ENCODE peak calls at places on chromosomes 4 and X, in seven cellular contexts. One of them, this sample, is unnamed.

GRCh38 chrX:153910446-153910845 is 6.0 kb downstream of the AVPR2 start:
- DNase-seq in CD4-positive, alpha-beta memory T cell: no peak
- DNase-seq in head of caudate nucleus: no peak
- DNase-seq in endothelial cell of umbilical vein: no peak
- DNase-seq in fibroblast of pulmonary artery: no peak
- DNase-seq in AG09309: no peak
- DNase-seq in naive thymus-derived CD4-positive, alpha-beta T cell: no peak
- DNase-seq in this sample: no peak

GRCh38 chr4:76459291-76459723 is 24.3 kb downstream of the SHROOM3 start:
- DNase-seq in endothelial cell of umbilical vein: peak
- DNase-seq in naive thymus-derived CD4-positive, alpha-beta T cell: no peak
- DNase-seq in fibroblast of pulmonary artery: peak
- DNase-seq in CD4-positive, alpha-beta memory T cell: no peak
- DNase-seq in head of caudate nucleus: no peak
- DNase-seq in AG09309: peak
- DNase-seq in this sample: no peak

GRCh38 chr4:144831971-144832370 is 186.0 kb downstream of the HHIP start:
- DNase-seq in AG09309: no peak
- DNase-seq in fibroblast of pulmonary artery: peak
- DNase-seq in CD4-positive, alpha-beta memory T cell: no peak
- DNase-seq in head of caudate nucleus: no peak
- DNase-seq in naive thymus-derived CD4-positive, alpha-beta T cell: no peak
- DNase-seq in endothelial cell of umbilical vein: peak
- DNase-seq in this sample: no peak

GRCh38 chr4:2257361-2258001 is 4.4 kb downstream of the MXD4 start:
- DNase-seq in head of caudate nucleus: peak
- DNase-seq in fibroblast of pulmonary artery: no peak
- DNase-seq in naive thymus-derived CD4-positive, alpha-beta T cell: no peak
- DNase-seq in CD4-positive, alpha-beta memory T cell: no peak
- DNase-seq in AG09309: no peak
- DNase-seq in endothelial cell of umbilical vein: no peak
- DNase-seq in this sample: no peak

GRCh38 chrX:139930923-139931645 is 1.8 kb downstream of the ATP11C start:
- DNase-seq in fibroblast of pulmonary artery: peak
- DNase-seq in naive thymus-derived CD4-positive, alpha-beta T cell: peak
- DNase-seq in CD4-positive, alpha-beta memory T cell: peak
- DNase-seq in AG09309: no peak
- DNase-seq in endothelial cell of umbilical vein: peak
- DNase-seq in head of caudate nucleus: no peak
- DNase-seq in this sample: peak

GRCh38 chr4:70927502-70928139 is 25.5 kb downstream of the MOB1B start:
- DNase-seq in endothelial cell of umbilical vein: no peak
- DNase-seq in head of caudate nucleus: no peak
- DNase-seq in fibroblast of pulmonary artery: no peak
- DNase-seq in naive thymus-derived CD4-positive, alpha-beta T cell: peak
- DNase-seq in AG09309: no peak
- DNase-seq in CD4-positive, alpha-beta memory T cell: peak
- DNase-seq in this sample: no peak

GRCh38 chrX:46665232-46666162 is 91.9 kb downstream of the CHST7 start:
- DNase-seq in fibroblast of pulmonary artery: no peak
- DNase-seq in naive thymus-derived CD4-positive, alpha-beta T cell: no peak
- DNase-seq in CD4-positive, alpha-beta memory T cell: no peak
- DNase-seq in AG09309: no peak
- DNase-seq in head of caudate nucleus: no peak
- DNase-seq in endothelial cell of umbilical vein: peak
- DNase-seq in this sample: peak

GRCh38 chr4:54754394-54754793 is 96.6 kb downstream of the KIT start:
- DNase-seq in naive thymus-derived CD4-positive, alpha-beta T cell: no peak
- DNase-seq in fibroblast of pulmonary artery: no peak
- DNase-seq in CD4-positive, alpha-beta memory T cell: no peak
- DNase-seq in endothelial cell of umbilical vein: no peak
- DNase-seq in AG09309: no peak
- DNase-seq in head of caudate nucleus: no peak
- DNase-seq in this sample: no peak

GRCh38 chr4:41882622-41883347 is 52.4 kb upstream of the TMEM33 start:
- DNase-seq in head of caudate nucleus: peak
- DNase-seq in CD4-positive, alpha-beta memory T cell: peak
- DNase-seq in fibroblast of pulmonary artery: peak
- DNase-seq in AG09309: no peak
- DNase-seq in naive thymus-derived CD4-positive, alpha-beta T cell: peak
- DNase-seq in endothelial cell of umbilical vein: peak
- DNase-seq in this sample: peak

GRCh38 chr4:3491681-3492405 is 28.7 kb downstream of the DOK7 start:
- DNase-seq in CD4-positive, alpha-beta memory T cell: no peak
- DNase-seq in fibroblast of pulmonary artery: peak
- DNase-seq in naive thymus-derived CD4-positive, alpha-beta T cell: no peak
- DNase-seq in endothelial cell of umbilical vein: no peak
- DNase-seq in head of caudate nucleus: no peak
- DNase-seq in AG09309: peak
- DNase-seq in this sample: peak

GRCh38 chrX:41200785-41201184 is 115.5 kb downstream of the USP9X start:
- DNase-seq in head of caudate nucleus: no peak
- DNase-seq in fibroblast of pulmonary artery: no peak
- DNase-seq in naive thymus-derived CD4-positive, alpha-beta T cell: no peak
- DNase-seq in endothelial cell of umbilical vein: no peak
- DNase-seq in CD4-positive, alpha-beta memory T cell: no peak
- DNase-seq in AG09309: no peak
- DNase-seq in this sample: no peak

GRCh38 chr4:88592600-88593448 is 544 bp downstream of the HERC3 start:
- DNase-seq in CD4-positive, alpha-beta memory T cell: peak
- DNase-seq in naive thymus-derived CD4-positive, alpha-beta T cell: peak
- DNase-seq in fibroblast of pulmonary artery: peak
- DNase-seq in endothelial cell of umbilical vein: peak
- DNase-seq in head of caudate nucleus: peak
- DNase-seq in AG09309: no peak
- DNase-seq in this sample: peak

GRCh38 chrX:10744011-10744410 is 123.6 kb upstream of the MID1 start:
- DNase-seq in naive thymus-derived CD4-positive, alpha-beta T cell: no peak
- DNase-seq in fibroblast of pulmonary artery: no peak
- DNase-seq in AG09309: no peak
- DNase-seq in CD4-positive, alpha-beta memory T cell: no peak
- DNase-seq in head of caudate nucleus: no peak
- DNase-seq in endothelial cell of umbilical vein: no peak
- DNase-seq in this sample: no peak

GRCh38 chr4:73653695-73654106 is 33.5 kb upstream of the RASSF6 start:
- DNase-seq in head of caudate nucleus: peak
- DNase-seq in naive thymus-derived CD4-positive, alpha-beta T cell: peak
- DNase-seq in AG09309: no peak
- DNase-seq in endothelial cell of umbilical vein: peak
- DNase-seq in fibroblast of pulmonary artery: peak
- DNase-seq in CD4-positive, alpha-beta memory T cell: peak
- DNase-seq in this sample: peak

GRCh38 chrX:155094468-155095061 is 23.3 kb downstream of the BRCC3 start:
- DNase-seq in endothelial cell of umbilical vein: peak
- DNase-seq in head of caudate nucleus: no peak
- DNase-seq in AG09309: no peak
- DNase-seq in naive thymus-derived CD4-positive, alpha-beta T cell: peak
- DNase-seq in fibroblast of pulmonary artery: peak
- DNase-seq in CD4-positive, alpha-beta memory T cell: peak
- DNase-seq in this sample: peak

GRCh38 chr4:8582436-8582835 is 2.2 kb downstream of the GPR78 start:
- DNase-seq in endothelial cell of umbilical vein: no peak
- DNase-seq in CD4-positive, alpha-beta memory T cell: no peak
- DNase-seq in naive thymus-derived CD4-positive, alpha-beta T cell: no peak
- DNase-seq in fibroblast of pulmonary artery: no peak
- DNase-seq in head of caudate nucleus: no peak
- DNase-seq in AG09309: no peak
- DNase-seq in this sample: no peak

GRCh38 chr4:52843351-52843750 is 18.8 kb upstream of the RASL11B start:
- DNase-seq in endothelial cell of umbilical vein: no peak
- DNase-seq in CD4-positive, alpha-beta memory T cell: no peak
- DNase-seq in AG09309: no peak
- DNase-seq in head of caudate nucleus: no peak
- DNase-seq in naive thymus-derived CD4-positive, alpha-beta T cell: no peak
- DNase-seq in fibroblast of pulmonary artery: no peak
- DNase-seq in this sample: no peak

GRCh38 chr4:107500551-107500950 is 219.5 kb downstream of the PAPSS1 start:
- DNase-seq in naive thymus-derived CD4-positive, alpha-beta T cell: no peak
- DNase-seq in head of caudate nucleus: no peak
- DNase-seq in CD4-positive, alpha-beta memory T cell: no peak
- DNase-seq in fibroblast of pulmonary artery: no peak
- DNase-seq in AG09309: no peak
- DNase-seq in endothelial cell of umbilical vein: no peak
- DNase-seq in this sample: no peak

GRCh38 chr4:140750470-140750869 is 5.7 kb downstream of the TBC1D9 start:
- DNase-seq in naive thymus-derived CD4-positive, alpha-beta T cell: no peak
- DNase-seq in head of caudate nucleus: no peak
- DNase-seq in fibroblast of pulmonary artery: no peak
- DNase-seq in CD4-positive, alpha-beta memory T cell: no peak
- DNase-seq in AG09309: no peak
- DNase-seq in endothelial cell of umbilical vein: no peak
- DNase-seq in this sample: no peak

GRCh38 chr4:175306436-175306835 is 388.3 kb downstream of the ADAM29 start:
- DNase-seq in endothelial cell of umbilical vein: no peak
- DNase-seq in CD4-positive, alpha-beta memory T cell: no peak
- DNase-seq in naive thymus-derived CD4-positive, alpha-beta T cell: no peak
- DNase-seq in fibroblast of pulmonary artery: no peak
- DNase-seq in head of caudate nucleus: no peak
- DNase-seq in AG09309: no peak
- DNase-seq in this sample: no peak

GRCh38 chr4:143399113-143399949 is 62.7 kb downstream of the GAB1 start:
- DNase-seq in AG09309: no peak
- DNase-seq in CD4-positive, alpha-beta memory T cell: peak
- DNase-seq in head of caudate nucleus: no peak
- DNase-seq in naive thymus-derived CD4-positive, alpha-beta T cell: peak
- DNase-seq in fibroblast of pulmonary artery: peak
- DNase-seq in endothelial cell of umbilical vein: peak
- DNase-seq in this sample: peak

GRCh38 chrX:129445436-129445835 is 77.9 kb downstream of the SMARCA1 start:
- DNase-seq in fibroblast of pulmonary artery: no peak
- DNase-seq in AG09309: no peak
- DNase-seq in head of caudate nucleus: no peak
- DNase-seq in CD4-positive, alpha-beta memory T cell: no peak
- DNase-seq in naive thymus-derived CD4-positive, alpha-beta T cell: no peak
- DNase-seq in endothelial cell of umbilical vein: no peak
- DNase-seq in this sample: no peak

GRCh38 chr4:101232074-101232776 is 115.1 kb downstream of the PPP3CA start:
- DNase-seq in head of caudate nucleus: peak
- DNase-seq in endothelial cell of umbilical vein: peak
- DNase-seq in naive thymus-derived CD4-positive, alpha-beta T cell: no peak
- DNase-seq in fibroblast of pulmonary artery: peak
- DNase-seq in CD4-positive, alpha-beta memory T cell: no peak
- DNase-seq in AG09309: no peak
- DNase-seq in this sample: peak

GRCh38 chr4:2320152-2320551 is 58.2 kb upstream of the MXD4 start:
- DNase-seq in fibroblast of pulmonary artery: no peak
- DNase-seq in AG09309: no peak
- DNase-seq in endothelial cell of umbilical vein: no peak
- DNase-seq in CD4-positive, alpha-beta memory T cell: no peak
- DNase-seq in naive thymus-derived CD4-positive, alpha-beta T cell: no peak
- DNase-seq in head of caudate nucleus: no peak
- DNase-seq in this sample: no peak

GRCh38 chr4:82124365-82124764 is 249.4 kb downstream of the HNRNPD start:
- DNase-seq in AG09309: no peak
- DNase-seq in fibroblast of pulmonary artery: no peak
- DNase-seq in naive thymus-derived CD4-positive, alpha-beta T cell: no peak
- DNase-seq in CD4-positive, alpha-beta memory T cell: no peak
- DNase-seq in endothelial cell of umbilical vein: no peak
- DNase-seq in head of caudate nucleus: no peak
- DNase-seq in this sample: no peak

GRCh38 chr4:122118243-122118642 is 33.9 kb upstream of the BLTP1 start:
- DNase-seq in fibroblast of pulmonary artery: no peak
- DNase-seq in CD4-positive, alpha-beta memory T cell: no peak
- DNase-seq in AG09309: no peak
- DNase-seq in naive thymus-derived CD4-positive, alpha-beta T cell: no peak
- DNase-seq in endothelial cell of umbilical vein: no peak
- DNase-seq in head of caudate nucleus: no peak
- DNase-seq in this sample: no peak

GRCh38 chrX:143472334-143472938 is 44.8 kb downstream of the SPANXN3 start:
- DNase-seq in head of caudate nucleus: no peak
- DNase-seq in CD4-positive, alpha-beta memory T cell: no peak
- DNase-seq in fibroblast of pulmonary artery: no peak
- DNase-seq in endothelial cell of umbilical vein: no peak
- DNase-seq in AG09309: no peak
- DNase-seq in naive thymus-derived CD4-positive, alpha-beta T cell: no peak
- DNase-seq in this sample: no peak

GRCh38 chr4:117868201-117868600 is 166.1 kb upstream of the NDST3 start:
- DNase-seq in fibroblast of pulmonary artery: no peak
- DNase-seq in naive thymus-derived CD4-positive, alpha-beta T cell: no peak
- DNase-seq in head of caudate nucleus: no peak
- DNase-seq in AG09309: no peak
- DNase-seq in CD4-positive, alpha-beta memory T cell: no peak
- DNase-seq in endothelial cell of umbilical vein: no peak
- DNase-seq in this sample: no peak

GRCh38 chrX:15594371-15594770 is 6.4 kb downstream of the ACE2 start:
- DNase-seq in CD4-positive, alpha-beta memory T cell: no peak
- DNase-seq in head of caudate nucleus: no peak
- DNase-seq in fibroblast of pulmonary artery: no peak
- DNase-seq in endothelial cell of umbilical vein: no peak
- DNase-seq in AG09309: no peak
- DNase-seq in naive thymus-derived CD4-positive, alpha-beta T cell: no peak
- DNase-seq in this sample: no peak

GRCh38 chr4:151184523-151185458 is 85.4 kb downstream of the RPS3A start:
- DNase-seq in endothelial cell of umbilical vein: peak
- DNase-seq in CD4-positive, alpha-beta memory T cell: no peak
- DNase-seq in AG09309: peak
- DNase-seq in head of caudate nucleus: no peak
- DNase-seq in naive thymus-derived CD4-positive, alpha-beta T cell: no peak
- DNase-seq in fibroblast of pulmonary artery: peak
- DNase-seq in this sample: peak

GRCh38 chr4:10033191-10033881 is 12.0 kb upstream of the SLC2A9 start:
- DNase-seq in fibroblast of pulmonary artery: peak
- DNase-seq in naive thymus-derived CD4-positive, alpha-beta T cell: no peak
- DNase-seq in AG09309: no peak
- DNase-seq in head of caudate nucleus: peak
- DNase-seq in CD4-positive, alpha-beta memory T cell: no peak
- DNase-seq in endothelial cell of umbilical vein: peak
- DNase-seq in this sample: no peak

GRCh38 chr4:8477676-8478075 is 37.1 kb downstream of the TRMT44 start:
- DNase-seq in fibroblast of pulmonary artery: no peak
- DNase-seq in endothelial cell of umbilical vein: no peak
- DNase-seq in CD4-positive, alpha-beta memory T cell: no peak
- DNase-seq in head of caudate nucleus: no peak
- DNase-seq in AG09309: no peak
- DNase-seq in naive thymus-derived CD4-positive, alpha-beta T cell: no peak
- DNase-seq in this sample: no peak

GRCh38 chr4:30721353-30722091 is 1.4 kb downstream of the PCDH7 start:
- DNase-seq in fibroblast of pulmonary artery: peak
- DNase-seq in AG09309: no peak
- DNase-seq in CD4-positive, alpha-beta memory T cell: no peak
- DNase-seq in endothelial cell of umbilical vein: peak
- DNase-seq in head of caudate nucleus: no peak
- DNase-seq in naive thymus-derived CD4-positive, alpha-beta T cell: no peak
- DNase-seq in this sample: peak

GRCh38 chr4:44121210-44121609 is 327.4 kb downstream of the KCTD8 start:
- DNase-seq in fibroblast of pulmonary artery: peak
- DNase-seq in AG09309: no peak
- DNase-seq in CD4-positive, alpha-beta memory T cell: no peak
- DNase-seq in endothelial cell of umbilical vein: peak
- DNase-seq in head of caudate nucleus: no peak
- DNase-seq in naive thymus-derived CD4-positive, alpha-beta T cell: no peak
- DNase-seq in this sample: no peak

GRCh38 chrX:24282381-24283121 is 31.3 kb downstream of the SUPT20HL2 start:
- DNase-seq in fibroblast of pulmonary artery: peak
- DNase-seq in head of caudate nucleus: no peak
- DNase-seq in naive thymus-derived CD4-positive, alpha-beta T cell: no peak
- DNase-seq in CD4-positive, alpha-beta memory T cell: no peak
- DNase-seq in endothelial cell of umbilical vein: no peak
- DNase-seq in AG09309: no peak
- DNase-seq in this sample: no peak

GRCh38 chrX:54808109-54808604 is 612 bp downstream of the MAGED2 start:
- DNase-seq in AG09309: no peak
- DNase-seq in head of caudate nucleus: peak
- DNase-seq in endothelial cell of umbilical vein: peak
- DNase-seq in naive thymus-derived CD4-positive, alpha-beta T cell: no peak
- DNase-seq in fibroblast of pulmonary artery: no peak
- DNase-seq in CD4-positive, alpha-beta memory T cell: no peak
- DNase-seq in this sample: peak

This sample was measured in HCEC 1CT.